ENCODE peak calls at places on chromosomes 6 and 20, in six cellular contexts. One of them, this sample, is unnamed.

GRCh38 chr6:90216081-90216977 is 80.3 kb downstream of the BACH2 start:
- DNase-seq in left ventricle myocardium superior: no peak
- DNase-seq in right lobe of liver: no peak
- DNase-seq in activated naive CD4-positive, alpha-beta T cell treated with anti-CD3 and anti-CD28 coated beads for 36 hours: peak; percentile 76
- DNase-seq in left colon: no peak
- DNase-seq in GM18507: no peak
- DNase-seq in this sample: no peak

GRCh38 chr6:125886914-125887313 is 69.7 kb upstream of the HINT3 start:
- DNase-seq in left ventricle myocardium superior: no peak
- DNase-seq in right lobe of liver: no peak
- DNase-seq in activated naive CD4-positive, alpha-beta T cell treated with anti-CD3 and anti-CD28 coated beads for 36 hours: no peak
- DNase-seq in left colon: no peak
- DNase-seq in GM18507: no peak
- DNase-seq in this sample: no peak

GRCh38 chr6:87722831-87723726 is 21.0 kb upstream of the AKIRIN2 start:
- DNase-seq in left ventricle myocardium superior: peak; percentile 79
- DNase-seq in right lobe of liver: peak; percentile 87
- DNase-seq in activated naive CD4-positive, alpha-beta T cell treated with anti-CD3 and anti-CD28 coated beads for 36 hours: no peak
- DNase-seq in left colon: peak; percentile 58
- DNase-seq in GM18507: no peak
- DNase-seq in this sample: peak; percentile 79

GRCh38 chr6:5989141-5989723 is 17.5 kb downstream of the NRN1 start:
- DNase-seq in left ventricle myocardium superior: peak; percentile 69
- DNase-seq in right lobe of liver: no peak
- DNase-seq in activated naive CD4-positive, alpha-beta T cell treated with anti-CD3 and anti-CD28 coated beads for 36 hours: no peak
- DNase-seq in left colon: peak; percentile 34
- DNase-seq in GM18507: no peak
- DNase-seq in this sample: no peak

GRCh38 chr6:92376711-92377110 is 1042.6 kb downstream of the EPHA7 start:
- DNase-seq in left ventricle myocardium superior: no peak
- DNase-seq in right lobe of liver: no peak
- DNase-seq in activated naive CD4-positive, alpha-beta T cell treated with anti-CD3 and anti-CD28 coated beads for 36 hours: no peak
- DNase-seq in left colon: no peak
- DNase-seq in GM18507: no peak
- DNase-seq in this sample: no peak

GRCh38 chr6:169589699-169590257 is 112.1 kb downstream of the WDR27 start:
- DNase-seq in left ventricle myocardium superior: no peak
- DNase-seq in right lobe of liver: no peak
- DNase-seq in activated naive CD4-positive, alpha-beta T cell treated with anti-CD3 and anti-CD28 coated beads for 36 hours: peak; percentile 11
- DNase-seq in left colon: no peak
- DNase-seq in GM18507: no peak
- DNase-seq in this sample: no peak

GRCh38 chr6:116398366-116399005 is 27.7 kb downstream of the DSE start:
- DNase-seq in left ventricle myocardium superior: no peak
- DNase-seq in right lobe of liver: no peak
- DNase-seq in activated naive CD4-positive, alpha-beta T cell treated with anti-CD3 and anti-CD28 coated beads for 36 hours: no peak
- DNase-seq in left colon: no peak
- DNase-seq in GM18507: no peak
- DNase-seq in this sample: no peak

GRCh38 chr20:21301940-21302644 is 1.0 kb upstream of the XRN2 start:
- DNase-seq in left ventricle myocardium superior: no peak
- DNase-seq in right lobe of liver: no peak
- DNase-seq in activated naive CD4-positive, alpha-beta T cell treated with anti-CD3 and anti-CD28 coated beads for 36 hours: no peak
- DNase-seq in left colon: no peak
- DNase-seq in GM18507: no peak
- DNase-seq in this sample: no peak

GRCh38 chr6:146664871-146665270 is 66.1 kb downstream of the ADGB start:
- DNase-seq in left ventricle myocardium superior: no peak
- DNase-seq in right lobe of liver: no peak
- DNase-seq in activated naive CD4-positive, alpha-beta T cell treated with anti-CD3 and anti-CD28 coated beads for 36 hours: no peak
- DNase-seq in left colon: no peak
- DNase-seq in GM18507: no peak
- DNase-seq in this sample: no peak

GRCh38 chr20:19348582-19348981 is 136.1 kb downstream of the SLC24A3 start:
- DNase-seq in left ventricle myocardium superior: no peak
- DNase-seq in right lobe of liver: no peak
- DNase-seq in activated naive CD4-positive, alpha-beta T cell treated with anti-CD3 and anti-CD28 coated beads for 36 hours: no peak
- DNase-seq in left colon: no peak
- DNase-seq in GM18507: no peak
- DNase-seq in this sample: no peak

GRCh38 chr20:38350879-38351775 is 4.8 kb downstream of the LBP start:
- DNase-seq in left ventricle myocardium superior: peak; percentile 45
- DNase-seq in right lobe of liver: peak; percentile 62
- DNase-seq in activated naive CD4-positive, alpha-beta T cell treated with anti-CD3 and anti-CD28 coated beads for 36 hours: no peak
- DNase-seq in left colon: no peak
- DNase-seq in GM18507: no peak
- DNase-seq in this sample: no peak

GRCh38 chr6:106125925-106126435 is 39.8 kb downstream of the PRDM1 start:
- DNase-seq in left ventricle myocardium superior: no peak
- DNase-seq in right lobe of liver: no peak
- DNase-seq in activated naive CD4-positive, alpha-beta T cell treated with anti-CD3 and anti-CD28 coated beads for 36 hours: peak; percentile 27
- DNase-seq in left colon: peak; percentile 54
- DNase-seq in GM18507: peak; percentile 33
- DNase-seq in this sample: no peak

GRCh38 chr6:44735631-44735963 is 348.1 kb downstream of the CDC5L start:
- DNase-seq in left ventricle myocardium superior: peak; percentile 31
- DNase-seq in right lobe of liver: no peak
- DNase-seq in activated naive CD4-positive, alpha-beta T cell treated with anti-CD3 and anti-CD28 coated beads for 36 hours: peak; percentile 20
- DNase-seq in left colon: no peak
- DNase-seq in GM18507: no peak
- DNase-seq in this sample: no peak

GRCh38 chr20:62772103-62772611 is 24.1 kb upstream of the MRGBP start:
- DNase-seq in left ventricle myocardium superior: peak; percentile 16
- DNase-seq in right lobe of liver: peak; percentile 68
- DNase-seq in activated naive CD4-positive, alpha-beta T cell treated with anti-CD3 and anti-CD28 coated beads for 36 hours: no peak
- DNase-seq in left colon: no peak
- DNase-seq in GM18507: no peak
- DNase-seq in this sample: no peak

This sample was measured in BJ.